ENCODE peak calls at places on chromosomes 3 and 15, in eight cellular contexts. One of them, this sample, is unnamed.

GRCh38 chr3:37183375-37183831 is 9.0 kb upstream of the LRRFIP2 start:
- DNase-seq in pancreas: no peak
- DNase-seq in GM23338: peak; percentile 17
- DNase-seq in neural crest cell: no peak
- DNase-seq in CD4-positive, alpha-beta T cell: no peak
- DNase-seq in amniotic epithelial cell: peak; percentile 93
- DNase-seq in ACHN: peak; percentile 86
- DNase-seq in sciatic nerve: no peak
- DNase-seq in this sample: no peak

GRCh38 chr15:45714501-45715488 is 80.0 kb downstream of the SQOR start:
- DNase-seq in sciatic nerve: no peak
- DNase-seq in ACHN: peak; percentile 53
- DNase-seq in GM23338: peak; percentile 86
- DNase-seq in CD4-positive, alpha-beta T cell: peak; percentile 13
- DNase-seq in pancreas: peak; percentile 28
- DNase-seq in neural crest cell: peak; percentile 65
- DNase-seq in amniotic epithelial cell: peak; percentile 80
- DNase-seq in this sample: peak; percentile 21

GRCh38 chr3:37183976-37184375 is 9.6 kb upstream of the LRRFIP2 start:
- DNase-seq in amniotic epithelial cell: no peak
- DNase-seq in pancreas: no peak
- DNase-seq in GM23338: no peak
- DNase-seq in ACHN: peak; percentile 20
- DNase-seq in sciatic nerve: no peak
- DNase-seq in CD4-positive, alpha-beta T cell: no peak
- DNase-seq in neural crest cell: no peak
- DNase-seq in this sample: no peak

GRCh38 chr3:13674538-13675185 is 125.7 kb downstream of the FBLN2 start:
- DNase-seq in sciatic nerve: no peak
- DNase-seq in ACHN: no peak
- DNase-seq in neural crest cell: no peak
- DNase-seq in CD4-positive, alpha-beta T cell: no peak
- DNase-seq in GM23338: no peak
- DNase-seq in pancreas: no peak
- DNase-seq in amniotic epithelial cell: no peak
- DNase-seq in this sample: no peak

GRCh38 chr15:74318376-74319137 is 48.9 kb downstream of the CYP11A1 start:
- DNase-seq in neural crest cell: no peak
- DNase-seq in CD4-positive, alpha-beta T cell: no peak
- DNase-seq in pancreas: no peak
- DNase-seq in sciatic nerve: no peak
- DNase-seq in amniotic epithelial cell: no peak
- DNase-seq in GM23338: peak; percentile 39
- DNase-seq in ACHN: no peak
- DNase-seq in this sample: peak; percentile 26

GRCh38 chr15:56390739-56391267 is 25.6 kb downstream of the TEX9 start:
- DNase-seq in sciatic nerve: no peak
- DNase-seq in amniotic epithelial cell: peak; percentile 20
- DNase-seq in ACHN: no peak
- DNase-seq in neural crest cell: no peak
- DNase-seq in pancreas: no peak
- DNase-seq in CD4-positive, alpha-beta T cell: no peak
- DNase-seq in GM23338: no peak
- DNase-seq in this sample: no peak

GRCh38 chr15:44545934-44546802 is 9.2 kb downstream of the EIF3J start:
- DNase-seq in ACHN: peak; percentile 20
- DNase-seq in GM23338: peak; percentile 52
- DNase-seq in amniotic epithelial cell: peak; percentile 36
- DNase-seq in CD4-positive, alpha-beta T cell: no peak
- DNase-seq in neural crest cell: no peak
- DNase-seq in sciatic nerve: no peak
- DNase-seq in pancreas: no peak
- DNase-seq in this sample: no peak

GRCh38 chr15:90711842-90712241 is 5.3 kb upstream of the BLM start:
- DNase-seq in neural crest cell: no peak
- DNase-seq in amniotic epithelial cell: no peak
- DNase-seq in sciatic nerve: no peak
- DNase-seq in GM23338: no peak
- DNase-seq in ACHN: no peak
- DNase-seq in CD4-positive, alpha-beta T cell: no peak
- DNase-seq in pancreas: no peak
- DNase-seq in this sample: no peak

GRCh38 chr3:107315136-107315535 is 62.1 kb upstream of the CCDC54 start:
- DNase-seq in amniotic epithelial cell: peak; percentile 86
- DNase-seq in pancreas: no peak
- DNase-seq in GM23338: no peak
- DNase-seq in sciatic nerve: no peak
- DNase-seq in CD4-positive, alpha-beta T cell: no peak
- DNase-seq in ACHN: no peak
- DNase-seq in neural crest cell: no peak
- DNase-seq in this sample: no peak

GRCh38 chr15:60423540-60423939 is 25.8 kb upstream of the ANXA2 start:
- DNase-seq in GM23338: peak; percentile 77
- DNase-seq in neural crest cell: no peak
- DNase-seq in CD4-positive, alpha-beta T cell: no peak
- DNase-seq in amniotic epithelial cell: peak; percentile 92
- DNase-seq in ACHN: peak; percentile 92
- DNase-seq in sciatic nerve: no peak
- DNase-seq in pancreas: no peak
- DNase-seq in this sample: no peak

GRCh38 chr3:58288011-58288728 is 17.9 kb upstream of the RPP14 start:
- DNase-seq in CD4-positive, alpha-beta T cell: no peak
- DNase-seq in ACHN: no peak
- DNase-seq in pancreas: no peak
- DNase-seq in neural crest cell: no peak
- DNase-seq in amniotic epithelial cell: no peak
- DNase-seq in sciatic nerve: no peak
- DNase-seq in GM23338: peak; percentile 12
- DNase-seq in this sample: no peak

GRCh38 chr3:102181202-102181920 is 253.5 kb upstream of the ZPLD1 start:
- DNase-seq in sciatic nerve: no peak
- DNase-seq in GM23338: peak; percentile 24
- DNase-seq in neural crest cell: no peak
- DNase-seq in pancreas: no peak
- DNase-seq in ACHN: peak; percentile 82
- DNase-seq in amniotic epithelial cell: peak; percentile 90
- DNase-seq in CD4-positive, alpha-beta T cell: no peak
- DNase-seq in this sample: no peak

GRCh38 chr15:72237286-72238224 is 6.6 kb upstream of the PKM start:
- DNase-seq in CD4-positive, alpha-beta T cell: peak; percentile 25
- DNase-seq in neural crest cell: no peak
- DNase-seq in GM23338: peak; percentile 70
- DNase-seq in sciatic nerve: peak; percentile 79
- DNase-seq in pancreas: peak; percentile 39
- DNase-seq in amniotic epithelial cell: peak; percentile 97
- DNase-seq in ACHN: peak; percentile 95
- DNase-seq in this sample: no peak

GRCh38 chr15:65576669-65577068 is 34.3 kb downstream of the INTS14 start:
- DNase-seq in amniotic epithelial cell: peak; percentile 53
- DNase-seq in CD4-positive, alpha-beta T cell: no peak
- DNase-seq in sciatic nerve: no peak
- DNase-seq in neural crest cell: no peak
- DNase-seq in pancreas: no peak
- DNase-seq in GM23338: no peak
- DNase-seq in ACHN: peak; percentile 66
- DNase-seq in this sample: no peak

GRCh38 chr15:96121521-96121920 is 209.0 kb upstream of the NR2F2 start:
- DNase-seq in ACHN: no peak
- DNase-seq in GM23338: no peak
- DNase-seq in CD4-positive, alpha-beta T cell: no peak
- DNase-seq in neural crest cell: no peak
- DNase-seq in amniotic epithelial cell: no peak
- DNase-seq in pancreas: no peak
- DNase-seq in sciatic nerve: no peak
- DNase-seq in this sample: no peak

GRCh38 chr15:55230953-55231352 is 34.2 kb upstream of the RSL24D1 start:
- DNase-seq in GM23338: no peak
- DNase-seq in sciatic nerve: no peak
- DNase-seq in amniotic epithelial cell: no peak
- DNase-seq in ACHN: no peak
- DNase-seq in pancreas: no peak
- DNase-seq in CD4-positive, alpha-beta T cell: no peak
- DNase-seq in neural crest cell: no peak
- DNase-seq in this sample: no peak

GRCh38 chr3:190739726-190740230 is 122.7 kb downstream of the GMNC start:
- DNase-seq in sciatic nerve: no peak
- DNase-seq in pancreas: no peak
- DNase-seq in ACHN: no peak
- DNase-seq in amniotic epithelial cell: peak; percentile 79
- DNase-seq in CD4-positive, alpha-beta T cell: no peak
- DNase-seq in neural crest cell: no peak
- DNase-seq in GM23338: no peak
- DNase-seq in this sample: no peak

GRCh38 chr3:113631143-113631542 is 65.3 kb downstream of the USF3 start:
- DNase-seq in GM23338: no peak
- DNase-seq in neural crest cell: no peak
- DNase-seq in CD4-positive, alpha-beta T cell: no peak
- DNase-seq in ACHN: no peak
- DNase-seq in pancreas: no peak
- DNase-seq in sciatic nerve: no peak
- DNase-seq in amniotic epithelial cell: no peak
- DNase-seq in this sample: no peak

GRCh38 chr3:25652921-25653320 is 11.8 kb downstream of the TOP2B start:
- DNase-seq in neural crest cell: no peak
- DNase-seq in CD4-positive, alpha-beta T cell: no peak
- DNase-seq in amniotic epithelial cell: no peak
- DNase-seq in ACHN: no peak
- DNase-seq in pancreas: no peak
- DNase-seq in sciatic nerve: no peak
- DNase-seq in GM23338: peak; percentile 9
- DNase-seq in this sample: no peak

GRCh38 chr3:151639096-151639740 is 94.5 kb upstream of the AADACL2 start:
- DNase-seq in neural crest cell: no peak
- DNase-seq in ACHN: no peak
- DNase-seq in GM23338: no peak
- DNase-seq in pancreas: no peak
- DNase-seq in CD4-positive, alpha-beta T cell: no peak
- DNase-seq in amniotic epithelial cell: no peak
- DNase-seq in sciatic nerve: no peak
- DNase-seq in this sample: no peak